ENCODE peak calls at places on chromosome 3, in six cellular contexts. F, H, M, Q, A and R are unnamed samples.

GRCh38 chr3:39149498-39150169 is 3.8 kb downstream of the CSRNP1 start:
- DNase-seq in F (no peak), H (no peak), M (peak; percentile 44), Q (no peak), A (no peak), R (no peak)

GRCh38 chr3:117045143-117045542 is 335.6 kb downstream of the TUSC7 start:
- DNase-seq in F (peak; percentile 80), H (no peak), M (no peak), Q (no peak), A (peak; percentile 66), R (no peak)

GRCh38 chr3:13424111-13424844 is 4.2 kb upstream of the NUP210 start:
- DNase-seq in F (no peak), H (no peak), M (no peak), Q (no peak), A (no peak), R (no peak)

GRCh38 chr3:52249683-52250082 is 4.1 kb downstream of the PPM1M start:
- DNase-seq in F (no peak), H (no peak), M (no peak), Q (no peak), A (no peak), R (no peak)

GRCh38 chr3:152825566-152825965 is 9.4 kb upstream of the P2RY1 start:
- DNase-seq in F (no peak), H (no peak), M (no peak), Q (no peak), A (no peak), R (no peak)

GRCh38 chr3:147807773-147808172 is 398.6 kb downstream of the ZIC1 start:
- DNase-seq in F (no peak), H (no peak), M (no peak), Q (no peak), A (no peak), R (no peak)

GRCh38 chr3:112682361-112682760 is 41.4 kb upstream of the CCDC80 start:
- DNase-seq in F (no peak), H (no peak), M (no peak), Q (no peak), A (no peak), R (no peak)

GRCh38 chr3:137709011-137709601 is 55.0 kb upstream of the SOX14 start:
- DNase-seq in F (peak; percentile 71), H (no peak), M (peak; percentile 2), Q (peak; percentile 17), A (peak; percentile 51), R (no peak)

GRCh38 chr3:133860519-133860918 is 35.2 kb downstream of the RAB6B start:
- DNase-seq in F (peak; percentile 21), H (no peak), M (no peak), Q (no peak), A (no peak), R (no peak)

GRCh38 chr3:57958642-57959406 is 49.4 kb upstream of the FLNB start:
- DNase-seq in F (no peak), H (no peak), M (peak; percentile 58), Q (no peak), A (no peak), R (no peak)

GRCh38 chr3:129278439-129278969 is at the start of gene HMCES:
- DNase-seq in F (peak; percentile 98), H (peak; percentile 82), M (peak; percentile 91), Q (peak; percentile 93), A (peak; percentile 97), R (no peak)

GRCh38 chr3:24923565-24923964 is 428.9 kb upstream of the THRB start:
- DNase-seq in F (no peak), H (no peak), M (no peak), Q (no peak), A (no peak), R (no peak)

GRCh38 chr3:8869613-8870012 is 93.7 kb downstream of the RAD18 start:
- DNase-seq in F (no peak), H (peak; percentile 74), M (no peak), Q (no peak), A (no peak), R (peak; percentile 85)

GRCh38 chr3:98814799-98815450 is 51.8 kb downstream of the ST3GAL6 start:
- DNase-seq in F (no peak), H (peak; percentile 80), M (no peak), Q (no peak), A (no peak), R (no peak)

GRCh38 chr3:152865675-152866074 is 30.7 kb downstream of the P2RY1 start:
- DNase-seq in F (no peak), H (no peak), M (peak; percentile 30), Q (peak; percentile 27), A (no peak), R (no peak)

GRCh38 chr3:99714146-99714545 is 75.8 kb downstream of the COL8A1 start:
- DNase-seq in F (no peak), H (peak; percentile 17), M (no peak), Q (no peak), A (no peak), R (no peak)

GRCh38 chr3:133570139-133570936 is 3.1 kb upstream of the CDV3 start:
- DNase-seq in F (peak; percentile 51), H (peak; percentile 57), M (no peak), Q (peak; percentile 15), A (peak; percentile 53), R (no peak)

GRCh38 chr3:135528638-135529037 is 436.9 kb upstream of the PPP2R3A start:
- DNase-seq in F (no peak), H (no peak), M (no peak), Q (no peak), A (no peak), R (no peak)

GRCh38 chr3:149203758-149204157 is 17.9 kb downstream of the CP start:
- DNase-seq in F (no peak), H (no peak), M (no peak), Q (no peak), A (no peak), R (no peak)

GRCh38 chr3:112092439-112093179 is 6.4 kb downstream of the C3orf52 start:
- DNase-seq in F (peak; percentile 50), H (peak; percentile 24), M (no peak), Q (no peak), A (peak; percentile 37), R (no peak)

GRCh38 chr3:194690501-194691372 is 5.1 kb downstream of the FAM43A start:
- DNase-seq in F (no peak), H (no peak), M (peak; percentile 30), Q (no peak), A (no peak), R (no peak)

GRCh38 chr3:9398715-9399708 is 1.6 kb downstream of the SETD5 start:
- DNase-seq in F (peak; percentile 80), H (peak; percentile 63), M (peak; percentile 80), Q (peak; percentile 28), A (peak; percentile 42), R (no peak)

GRCh38 chr3:13359916-13360315 is 60.2 kb downstream of the NUP210 start:
- DNase-seq in F (no peak), H (no peak), M (no peak), Q (no peak), A (no peak), R (no peak)

GRCh38 chr3:182668974-182669373 is 124.3 kb upstream of the ATP11B start:
- DNase-seq in F (no peak), H (no peak), M (no peak), Q (no peak), A (no peak), R (no peak)

DNA sequence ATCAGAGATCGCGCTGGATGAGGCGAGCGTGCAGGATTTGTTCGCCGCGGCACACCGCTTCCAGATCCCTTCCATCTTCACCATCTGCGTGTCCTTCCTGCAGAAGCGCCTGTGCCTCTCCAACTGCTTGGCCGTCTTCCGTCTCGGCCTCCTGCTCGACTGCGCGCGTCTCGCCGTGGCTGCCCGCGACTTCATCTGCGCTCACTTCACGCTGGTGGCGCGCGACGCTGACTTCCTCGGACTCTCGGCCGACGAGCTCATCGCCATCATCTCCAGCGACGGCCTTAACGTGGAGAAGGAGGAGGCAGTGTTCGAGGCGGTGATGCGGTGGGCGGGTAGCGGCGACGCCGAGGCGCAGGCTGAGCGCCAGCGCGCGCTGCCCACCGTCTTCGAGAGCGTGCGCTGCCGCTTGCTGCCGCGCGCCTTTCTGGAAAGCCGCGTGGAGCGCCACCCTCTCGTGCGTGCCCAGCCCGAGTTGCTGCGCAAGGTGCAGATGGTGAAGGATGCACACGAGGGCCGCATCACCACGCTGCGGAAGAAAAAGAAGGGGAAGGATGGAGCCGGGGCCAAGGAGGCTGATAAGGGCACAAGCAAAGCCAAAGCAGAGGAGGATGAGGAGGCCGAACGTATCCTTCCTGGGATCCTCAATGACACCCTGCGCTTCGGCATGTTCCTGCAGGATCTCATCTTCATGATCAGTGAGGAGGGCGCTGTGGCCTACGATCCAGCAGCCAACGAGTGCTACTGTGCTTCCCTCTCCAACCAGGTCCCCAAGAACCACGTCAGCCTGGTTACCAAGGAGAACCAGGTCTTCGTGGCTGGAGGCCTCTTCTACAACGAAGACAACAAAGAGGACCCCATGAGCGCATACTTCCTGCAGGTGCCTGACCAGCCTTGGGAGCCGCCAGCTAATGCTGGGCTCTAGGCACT is 819 bp downstream of the KLHL40 start:
- DNase-seq in F (no peak), H (no peak), M (no peak), Q (no peak), A (no peak), R (no peak)
- TF ChIP-seq EZH2 in F (no peak), H (peak; percentile 79), M (no peak), Q (no peak), A (no peak), R (peak; percentile 69)

GRCh38 chr3:196322-197153 is at the start of gene CHL1:
- DNase-seq in F (peak; percentile 48), H (peak; percentile 6), M (no peak), Q (no peak), A (peak; percentile 72), R (no peak)
- TF ChIP-seq EZH2 in F (peak; percentile 62), H (peak; percentile 0), M (no peak), Q (peak; percentile 88), A (peak; percentile 80), R (peak; percentile 82)

GRCh38 chr3:195868336-195868865 is 40.0 kb downstream of the TNK2 start:
- DNase-seq in F (no peak), H (no peak), M (no peak), Q (no peak), A (no peak), R (no peak)
- TF ChIP-seq EZH2 in F (no peak), H (no peak), M (no peak), Q (no peak), A (no peak), R (no peak)

GRCh38 chr3:107829185-107829584 is 261.6 kb downstream of the CD47 start:
- DNase-seq in F (no peak), H (no peak), M (no peak), Q (no peak), A (no peak), R (no peak)

GRCh38 chr3:107822308-107822707 is 268.5 kb downstream of the CD47 start:
- DNase-seq in F (peak; percentile 40), H (no peak), M (no peak), Q (no peak), A (no peak), R (no peak)

GRCh38 chr3:107824822-107825371 is 265.9 kb downstream of the CD47 start:
- DNase-seq in F (no peak), H (no peak), M (no peak), Q (no peak), A (no peak), R (no peak)

GRCh38 chr3:107826727-107827126 is 264.1 kb downstream of the CD47 start:
- DNase-seq in F (no peak), H (no peak), M (no peak), Q (peak; percentile 5), A (no peak), R (no peak)

DNA sequence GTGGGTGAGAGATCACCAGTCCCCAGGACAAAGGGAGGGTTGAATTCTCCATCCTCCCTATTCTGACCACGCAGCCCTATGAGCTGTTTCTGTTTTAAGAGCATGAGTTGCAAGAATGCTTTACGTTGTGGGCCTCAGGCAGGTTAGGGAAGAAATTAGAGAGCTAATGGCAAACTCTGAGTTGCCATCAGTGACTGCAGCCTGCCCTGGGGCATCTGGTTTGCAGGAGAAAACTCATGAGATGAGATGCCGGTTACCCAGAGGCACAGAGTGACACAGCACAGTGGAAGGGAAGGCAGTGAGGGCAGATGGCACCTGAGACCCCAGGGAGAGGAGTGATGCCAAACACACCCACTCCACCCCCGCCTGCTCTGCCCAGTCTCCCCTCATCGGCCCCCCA is 265.3 kb downstream of the CD47 start:
- DNase-seq in F (no peak), H (no peak), M (no peak), Q (no peak), A (no peak), R (no peak)
- TF ChIP-seq EZH2 in F (no peak), H (no peak), M (no peak), Q (no peak), A (no peak), R (no peak)